ENCODE peak calls at places on chromosome 19, in four cellular contexts. K, E, X and D are unnamed samples.

GRCh38 chr19:50555033-50555432 is 13.2 kb downstream of the LRRC4B start:
- DNase-seq in K (no peak), X (no peak), E (no peak), D (no peak)

GRCh38 chr19:4108767-4109625 is 14.9 kb downstream of the MAP2K2 start:
- DNase-seq in X (no peak), K (peak), E (no peak), D (no peak)

GRCh38 chr19:38813323-38813722 is 578 bp upstream of the LGALS4 start:
- DNase-seq in X (no peak), K (no peak), E (no peak), D (no peak)

GRCh38 chr19:43700368-43701015 is 15.4 kb upstream of the IRGC start:
- DNase-seq in X (no peak), E (no peak), K (no peak), D (no peak)

GRCh38 chr19:48203227-48203793 is 32.8 kb downstream of the ZSWIM9 start:
- DNase-seq in K (no peak), E (no peak), X (no peak), D (peak)

GRCh38 chr19:5001547-5002131 is 32.7 kb downstream of the KDM4B start:
- DNase-seq in X (peak), E (peak), K (no peak), D (peak)

GRCh38 chr19:11346104-11346940 is at the start of the genes CCDC159 and TMEM205:
- DNase-seq in E (peak), K (peak), X (peak), D (peak)

GRCh38 chr19:35869327-35870123 is 1.2 kb downstream of the APLP1 start:
- DNase-seq in E (peak), K (no peak), X (peak), D (peak)

GRCh38 chr19:14582894-14583340 is at the start of gene CLEC17A:
- DNase-seq in X (no peak), E (no peak), K (peak), D (no peak)

GRCh38 chr19:43651758-43652545 is 12.3 kb upstream of the CADM4 start:
- DNase-seq in K (no peak), X (peak), E (peak), D (peak)

GRCh38 chr19:17283504-17283996 is 1.8 kb downstream of the ANKLE1 start:
- DNase-seq in K (no peak), X (no peak), E (no peak), D (no peak)

GRCh38 chr19:42045575-42045974 is 24.4 kb downstream of the GRIK5 start:
- DNase-seq in X (no peak), E (no peak), K (no peak), D (no peak)

DNA sequence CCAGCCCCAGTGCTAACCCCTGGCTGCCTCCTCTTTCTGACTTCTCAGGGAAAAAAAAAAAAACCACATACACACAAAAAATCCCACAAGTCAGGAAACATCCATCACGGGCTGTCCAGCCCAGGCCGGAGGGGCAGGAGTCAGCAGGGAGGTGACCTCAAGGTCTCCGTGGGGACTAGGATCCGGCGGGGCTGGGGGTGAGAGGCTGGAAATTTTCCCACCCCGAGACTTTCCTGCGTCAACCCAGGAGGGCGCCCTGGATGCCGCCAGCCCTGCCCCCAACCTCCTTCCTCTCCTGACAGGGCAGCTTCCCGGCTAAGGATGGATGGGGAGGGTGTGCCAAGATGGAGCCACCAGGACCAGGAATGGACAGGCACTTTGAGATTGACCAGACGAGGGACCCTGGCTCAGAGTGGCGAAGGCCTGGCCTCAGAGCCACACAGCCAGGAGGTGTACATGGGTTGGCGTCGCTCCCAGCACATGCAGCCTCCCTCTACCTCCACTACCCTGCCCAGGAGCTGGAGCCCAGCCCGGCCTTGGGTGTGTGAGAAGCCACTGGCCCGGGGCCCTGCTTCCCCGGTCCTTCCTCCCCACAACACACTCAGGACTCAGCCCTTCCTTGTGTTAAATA is 33.3 kb downstream of the BLOC1S3 start:
- DNase-seq in K (no peak), X (no peak), E (no peak), D (no peak)
- TF ChIP-seq RAD21 in K (no peak), X (no peak), E (no peak), D (no peak)

DNA sequence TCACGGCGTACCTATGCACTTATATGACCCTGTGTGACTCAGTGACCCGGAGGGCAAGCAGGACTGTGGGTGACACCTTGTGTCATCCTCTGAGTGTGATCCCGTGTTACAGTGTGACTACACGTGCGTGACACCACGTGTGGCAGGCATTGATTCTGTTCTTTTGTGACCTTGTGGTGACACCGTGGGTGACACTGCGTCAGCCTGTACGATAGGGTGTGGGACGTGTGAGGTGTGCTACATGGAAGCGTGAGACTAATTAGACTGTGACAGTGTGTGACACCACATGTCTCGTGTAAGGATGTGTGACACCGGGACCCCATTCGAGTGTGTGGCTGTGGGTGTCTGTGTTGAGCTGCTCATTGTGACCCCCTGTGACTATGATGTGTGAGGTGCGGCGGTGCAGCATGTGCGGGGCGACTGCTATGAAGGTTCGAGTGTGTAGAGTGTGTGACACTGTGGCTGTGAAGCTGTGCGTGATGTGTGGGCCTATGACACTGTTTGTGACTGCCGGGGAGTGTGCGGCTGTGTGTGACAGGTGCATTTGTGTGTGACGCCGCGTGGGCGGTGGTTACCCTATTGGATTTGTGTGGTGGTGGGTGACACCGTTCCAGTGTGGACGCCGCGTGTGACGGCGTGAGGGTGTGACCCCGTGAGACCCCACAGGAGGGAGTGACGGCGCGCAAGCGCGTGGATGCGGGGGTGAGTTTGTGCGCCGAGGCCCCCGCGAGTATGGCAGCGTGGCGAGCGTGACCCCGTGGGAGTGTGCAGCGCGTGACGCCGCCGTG is at the start of gene SPTBN4:
- DNase-seq in K (peak), X (no peak), E (no peak), D (no peak)
- TF ChIP-seq JUNB in K (no peak), X (no peak), E (no peak), D (no peak)

DNA sequence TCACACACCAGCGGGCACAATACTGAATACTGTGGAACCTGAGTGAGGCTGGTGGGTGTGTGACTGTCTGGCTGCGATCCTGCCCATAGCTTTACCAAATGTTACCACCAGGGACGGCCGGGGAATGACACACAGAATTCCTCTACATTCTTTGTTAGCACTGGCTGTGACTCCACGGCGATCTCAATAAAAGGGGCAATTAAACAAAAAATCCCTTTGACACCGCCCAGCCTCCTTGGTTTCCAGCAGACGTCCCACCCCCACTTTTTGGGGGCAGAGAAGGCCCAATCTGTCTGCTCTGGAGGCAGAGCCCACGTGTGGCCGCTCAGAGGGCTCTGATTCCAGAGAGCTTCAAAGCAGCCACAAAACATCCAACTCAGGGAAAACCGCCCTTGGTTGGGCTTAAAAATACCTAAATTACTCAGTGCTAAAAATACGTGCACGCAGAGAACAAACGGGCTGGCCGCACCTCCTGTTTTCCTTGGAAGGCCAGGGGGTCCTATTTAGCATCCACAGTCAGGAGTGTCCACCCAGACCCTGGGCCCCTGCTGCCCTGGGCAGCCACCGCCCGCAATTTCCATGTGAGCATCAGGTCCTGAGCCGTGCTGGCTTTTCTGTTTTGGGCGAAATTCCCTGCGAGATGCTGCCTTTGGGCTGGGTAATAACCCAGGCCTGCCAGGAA is 47.8 kb downstream of the GADD45B start:
- DNase-seq in E (no peak), K (no peak), X (no peak), D (peak)
- TF ChIP-seq RAD21 in E (no peak), K (no peak), X (no peak), D (peak)

GRCh38 chr19:53944933-53945332 is 17.8 kb upstream of the CACNG8 start:
- DNase-seq in K (no peak), X (no peak), E (no peak), D (no peak)

GRCh38 chr19:53945441-53945840 is 17.3 kb upstream of the CACNG8 start:
- DNase-seq in E (no peak), X (no peak), K (no peak), D (peak)

GRCh38 chr19:53945998-53946397 is 16.7 kb upstream of the CACNG8 start:
- DNase-seq in K (no peak), X (no peak), E (no peak), D (no peak)

GRCh38 chr19:53944416-53944815 is 18.3 kb upstream of the CACNG8 start:
- DNase-seq in K (no peak), X (no peak), E (no peak), D (no peak)

DNA sequence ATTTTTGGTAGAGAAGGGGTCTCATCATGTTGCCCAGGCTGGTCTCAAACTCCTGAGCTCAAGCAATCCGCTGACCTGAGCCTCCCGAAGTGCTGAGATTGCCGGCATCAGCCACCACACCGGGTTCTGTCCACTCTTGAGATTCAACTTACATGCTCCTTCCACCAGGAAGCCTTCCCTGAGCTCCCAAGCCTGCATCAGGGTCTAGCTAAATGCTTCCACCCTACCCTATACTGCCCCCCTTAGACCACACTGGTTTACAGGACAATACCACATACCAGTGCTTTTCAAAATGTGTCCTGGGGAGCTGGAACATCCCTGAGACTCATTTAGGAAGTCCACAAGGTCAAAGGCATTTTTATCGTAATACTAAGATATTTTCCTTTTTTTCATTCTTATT is 15.1 kb upstream of the CACNG8 start:
- DNase-seq in X (peak), E (peak), K (no peak), D (peak)
- TF ChIP-seq JUNB in X (no peak), E (no peak), K (no peak), D (no peak)

DNA sequence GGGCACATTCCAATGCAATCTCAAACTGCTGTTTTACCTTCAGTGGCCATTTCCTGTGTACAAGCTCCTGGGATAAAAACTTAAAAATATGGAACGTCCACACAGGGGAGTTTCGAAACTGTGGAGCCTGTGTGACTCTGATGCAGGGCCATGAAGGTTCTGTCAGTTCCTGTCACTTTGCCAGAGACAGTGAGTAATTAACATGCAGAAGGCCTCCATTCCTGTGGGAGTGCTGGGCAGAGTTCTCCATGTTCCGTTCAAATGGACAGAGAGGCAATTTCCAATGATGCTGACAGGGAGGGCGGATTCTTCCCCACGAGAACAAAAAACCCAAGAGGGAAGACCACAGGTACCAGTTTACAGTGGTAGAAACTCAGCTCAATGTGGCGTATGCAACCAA is 24.4 kb downstream of the WDR88 start:
- DNase-seq in E (peak), K (no peak), X (no peak), D (no peak)
- TF ChIP-seq RAD21 in E (no peak), K (no peak), X (no peak), D (no peak)

GRCh38 chr19:2561895-2562294 is 86.0 kb downstream of the GADD45B start:
- DNase-seq in E (no peak), K (peak), X (no peak), D (no peak)

GRCh38 chr19:2567996-2568395 is 92.1 kb downstream of the GADD45B start:
- DNase-seq in X (no peak), K (no peak), E (no peak), D (no peak)

GRCh38 chr19:2569596-2570465 is 93.9 kb downstream of the GADD45B start:
- DNase-seq in E (no peak), K (no peak), X (peak), D (no peak)

DNA sequence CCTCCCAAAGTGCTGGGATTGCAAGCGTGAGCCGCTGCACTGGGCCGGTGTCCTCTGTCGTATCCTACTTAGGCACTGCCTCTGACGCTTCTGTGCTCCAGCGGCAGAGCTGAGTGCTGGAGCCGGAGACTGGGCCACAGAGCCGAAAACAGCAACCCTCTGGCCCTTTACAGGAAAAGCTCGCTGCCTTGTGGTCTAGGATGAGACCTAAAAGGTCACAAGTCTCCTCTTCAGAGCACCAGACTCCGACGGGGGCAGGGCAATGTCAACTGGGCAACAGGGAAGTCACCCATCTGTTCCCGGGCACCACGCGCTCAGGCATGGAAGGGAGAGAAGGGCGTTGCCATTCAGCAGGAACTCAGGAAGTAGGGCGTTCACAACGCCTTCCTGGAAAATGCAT is 91.7 kb downstream of the GADD45B start:
- DNase-seq in X (no peak), E (no peak), K (no peak), D (no peak)
- TF ChIP-seq JUNB in X (no peak), E (no peak), K (no peak), D (no peak)